ENCODE peak calls at places on chromosomes 13 and 19, in four cellular contexts. One of them, this sample, is unnamed. For H3K9me3, the result is how much of the 10 kb centered on the place peaks cover.

GRCh38 chr13:48222358-48223015 is 10.5 kb upstream of the ITM2B start:
- DNase-seq in CD8-positive, alpha-beta memory T cell: no peak
- DNase-seq in aorta: peak
- DNase-seq in upper lobe of left lung: peak
- DNase-seq in this sample: no peak

GRCh38 chr13:31431722-31432137 is 232.0 kb downstream of the B3GLCT start:
- DNase-seq in CD8-positive, alpha-beta memory T cell: peak
- DNase-seq in aorta: peak
- DNase-seq in upper lobe of left lung: peak
- DNase-seq in this sample: peak

GRCh38 chr13:32829676-32830091 is 186.5 kb upstream of the KL start:
- DNase-seq in CD8-positive, alpha-beta memory T cell: no peak
- DNase-seq in aorta: no peak
- DNase-seq in upper lobe of left lung: no peak
- DNase-seq in this sample: no peak

GRCh38 chr13:114249062-114249461 is 14.4 kb downstream of the CDC16 start:
- DNase-seq in CD8-positive, alpha-beta memory T cell: no peak
- DNase-seq in aorta: no peak
- DNase-seq in upper lobe of left lung: no peak
- DNase-seq in this sample: no peak

GRCh38 chr19:43504426-43505185 is at the start of gene PHLDB3:
- DNase-seq in CD8-positive, alpha-beta memory T cell: peak
- DNase-seq in aorta: no peak
- DNase-seq in upper lobe of left lung: peak
- DNase-seq in this sample: peak

GRCh38 chr19:46716013-46716671 is 772 bp downstream of the PRKD2 start:
- DNase-seq in CD8-positive, alpha-beta memory T cell: no peak
- DNase-seq in aorta: peak
- DNase-seq in upper lobe of left lung: no peak
- DNase-seq in this sample: no peak

GRCh38 chr13:37163626-37164365 is 58.3 kb upstream of the CSNK1A1L start:
- DNase-seq in CD8-positive, alpha-beta memory T cell: no peak
- DNase-seq in aorta: no peak
- DNase-seq in upper lobe of left lung: no peak
- DNase-seq in this sample: no peak

GRCh38 chr13:61777281-61777680 is 361.6 kb upstream of the PCDH20 start:
- DNase-seq in CD8-positive, alpha-beta memory T cell: no peak
- DNase-seq in aorta: no peak
- DNase-seq in upper lobe of left lung: no peak
- DNase-seq in this sample: no peak

GRCh38 chr13:97068146-97068545 is 73.9 kb upstream of the OXGR1 start:
- DNase-seq in CD8-positive, alpha-beta memory T cell: no peak
- DNase-seq in aorta: no peak
- DNase-seq in upper lobe of left lung: no peak
- DNase-seq in this sample: no peak

GRCh38 chr19:31054430-31054829 is 294.8 kb downstream of the TSHZ3 start:
- DNase-seq in CD8-positive, alpha-beta memory T cell: peak
- DNase-seq in aorta: peak
- DNase-seq in upper lobe of left lung: no peak
- DNase-seq in this sample: peak

GRCh38 chr19:11359421-11359820 is 4.2 kb downstream of the PLPPR2 start:
- DNase-seq in CD8-positive, alpha-beta memory T cell: no peak
- DNase-seq in aorta: no peak
- DNase-seq in upper lobe of left lung: no peak
- DNase-seq in this sample: no peak

GRCh38 chr13:79531542-79532239 is 50.7 kb downstream of the NDFIP2 start:
- DNase-seq in CD8-positive, alpha-beta memory T cell: no peak
- DNase-seq in aorta: no peak
- DNase-seq in upper lobe of left lung: no peak
- DNase-seq in this sample: no peak

DNA sequence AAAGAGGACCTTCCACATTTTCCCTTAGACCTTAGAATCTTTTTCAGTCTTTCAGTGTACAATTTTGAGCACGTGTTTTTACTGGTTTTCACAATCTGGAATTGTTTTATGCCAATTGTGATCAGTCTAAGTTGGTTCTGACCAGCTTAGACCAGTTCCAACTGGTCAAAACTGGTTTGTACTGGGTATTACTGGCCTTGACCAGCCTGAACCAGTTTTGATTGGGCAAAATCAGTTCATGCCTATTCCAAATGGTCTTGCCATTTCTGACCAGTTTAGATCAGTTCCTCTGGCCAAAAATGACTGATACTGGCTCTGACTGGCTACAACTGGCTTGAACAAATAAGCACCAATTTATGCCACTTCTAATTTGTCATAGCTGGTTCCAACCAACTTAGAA is 36.4 kb downstream of the ZNF585A start:
- DNase-seq in CD8-positive, alpha-beta memory T cell: no peak
- DNase-seq in aorta: no peak
- DNase-seq in upper lobe of left lung: no peak
- DNase-seq in this sample: no peak
- H3K9me3 ChIP-seq in CD8-positive, alpha-beta memory T cell: half or more
- H3K9me3 ChIP-seq in aorta: under half
- H3K9me3 ChIP-seq in upper lobe of left lung: half or more
- H3K9me3 ChIP-seq in this sample: under half

GRCh38 chr13:112131081-112131739 is 64.3 kb downstream of the SOX1 start:
- DNase-seq in CD8-positive, alpha-beta memory T cell: no peak
- DNase-seq in aorta: no peak
- DNase-seq in upper lobe of left lung: no peak
- DNase-seq in this sample: no peak

GRCh38 chr13:112131740-112132113 is 64.8 kb downstream of the SOX1 start:
- DNase-seq in CD8-positive, alpha-beta memory T cell: no peak
- DNase-seq in aorta: no peak
- DNase-seq in upper lobe of left lung: peak
- DNase-seq in this sample: no peak

GRCh38 chr13:112127564-112127963 is 60.6 kb downstream of the SOX1 start:
- DNase-seq in CD8-positive, alpha-beta memory T cell: no peak
- DNase-seq in aorta: no peak
- DNase-seq in upper lobe of left lung: no peak
- DNase-seq in this sample: no peak

GRCh38 chr13:112129557-112129956 is 62.6 kb downstream of the SOX1 start:
- DNase-seq in CD8-positive, alpha-beta memory T cell: no peak
- DNase-seq in aorta: no peak
- DNase-seq in upper lobe of left lung: no peak
- DNase-seq in this sample: no peak

DNA sequence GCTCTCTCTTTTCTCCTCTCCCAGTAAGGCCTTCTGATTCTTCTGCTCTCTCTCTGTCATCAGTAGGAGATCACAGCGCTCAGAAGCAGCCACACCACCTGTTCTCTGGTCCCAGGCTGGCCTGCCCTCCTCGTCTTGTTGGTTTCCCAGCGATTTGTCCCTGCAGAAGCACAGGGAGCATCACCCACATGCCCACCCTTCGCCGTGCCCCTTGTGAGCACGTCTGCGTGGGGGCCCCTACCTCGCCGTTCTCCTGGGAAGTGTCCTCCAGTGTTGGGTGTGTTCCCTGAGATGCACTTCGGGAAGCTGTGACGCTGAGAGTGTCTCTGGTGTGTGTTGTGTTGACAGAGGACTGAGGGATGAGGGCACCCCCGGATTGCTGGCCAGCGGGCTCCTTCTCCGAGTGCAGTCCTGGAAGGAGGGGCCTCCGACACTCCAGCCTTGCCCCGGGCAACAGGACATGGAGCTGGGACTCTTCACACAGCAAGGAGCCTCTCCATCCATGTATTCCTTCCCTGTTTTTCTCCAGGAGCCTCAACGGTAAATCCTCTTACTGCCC is 61.2 kb downstream of the SOX1 start:
- DNase-seq in CD8-positive, alpha-beta memory T cell: no peak
- DNase-seq in aorta: no peak
- DNase-seq in upper lobe of left lung: no peak
- DNase-seq in this sample: no peak
- H3K9me3 ChIP-seq in CD8-positive, alpha-beta memory T cell: under half
- H3K9me3 ChIP-seq in aorta: under half
- H3K9me3 ChIP-seq in upper lobe of left lung: under half
- H3K9me3 ChIP-seq in this sample: under half

DNA sequence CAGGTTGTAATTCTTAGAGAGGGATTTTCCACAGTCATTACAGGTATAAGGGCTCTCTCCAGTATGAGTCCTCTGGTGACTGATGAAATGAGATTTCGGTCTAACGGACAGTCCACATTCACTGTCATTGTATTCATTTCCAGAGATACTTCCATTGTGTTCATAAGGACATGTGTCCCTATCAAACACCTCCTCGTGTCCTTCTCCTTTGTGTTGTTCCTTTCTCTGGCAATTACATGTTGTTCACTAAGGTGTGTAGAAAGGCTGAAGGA is 10.5 kb upstream of the ZSCAN18 start:
- DNase-seq in CD8-positive, alpha-beta memory T cell: no peak
- DNase-seq in aorta: no peak
- DNase-seq in upper lobe of left lung: no peak
- DNase-seq in this sample: no peak
- H3K9me3 ChIP-seq in CD8-positive, alpha-beta memory T cell: under half
- H3K9me3 ChIP-seq in aorta: under half
- H3K9me3 ChIP-seq in upper lobe of left lung: half or more
- H3K9me3 ChIP-seq in this sample: under half

GRCh38 chr13:95954266-95954665 is 98.9 kb downstream of the UGGT2 start:
- DNase-seq in CD8-positive, alpha-beta memory T cell: no peak
- DNase-seq in aorta: no peak
- DNase-seq in upper lobe of left lung: no peak
- DNase-seq in this sample: no peak

GRCh38 chr13:95957331-95957730 is 95.9 kb downstream of the UGGT2 start:
- DNase-seq in CD8-positive, alpha-beta memory T cell: no peak
- DNase-seq in aorta: no peak
- DNase-seq in upper lobe of left lung: no peak
- DNase-seq in this sample: no peak

GRCh38 chr13:95956589-95957148 is 96.5 kb downstream of the UGGT2 start:
- DNase-seq in CD8-positive, alpha-beta memory T cell: no peak
- DNase-seq in aorta: no peak
- DNase-seq in upper lobe of left lung: no peak
- DNase-seq in this sample: no peak

GRCh38 chr13:95955719-95956118 is 97.5 kb downstream of the UGGT2 start:
- DNase-seq in CD8-positive, alpha-beta memory T cell: no peak
- DNase-seq in aorta: no peak
- DNase-seq in upper lobe of left lung: no peak
- DNase-seq in this sample: no peak

DNA sequence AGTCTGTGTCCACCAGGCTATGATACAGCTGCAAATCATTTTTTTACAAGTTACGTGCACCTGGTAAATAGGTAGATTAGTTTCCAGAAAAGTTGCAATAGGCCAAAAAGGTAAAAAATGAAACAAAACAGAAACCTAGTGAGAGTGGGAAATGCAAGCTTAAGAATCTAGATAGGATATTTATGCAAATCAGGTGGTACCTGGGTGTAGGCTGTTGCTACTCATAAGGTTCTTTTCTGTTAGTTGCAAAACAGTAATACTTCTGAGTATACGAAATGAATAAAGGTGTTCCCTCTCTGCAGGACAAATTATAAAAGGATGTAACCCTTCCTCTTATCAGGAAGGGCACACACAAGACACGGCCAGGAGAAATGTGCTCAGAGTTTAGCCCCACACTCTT is 97.9 kb downstream of the UGGT2 start:
- DNase-seq in CD8-positive, alpha-beta memory T cell: no peak
- DNase-seq in aorta: no peak
- DNase-seq in upper lobe of left lung: no peak
- DNase-seq in this sample: no peak
- H3K9me3 ChIP-seq in CD8-positive, alpha-beta memory T cell: under half
- H3K9me3 ChIP-seq in aorta: under half
- H3K9me3 ChIP-seq in upper lobe of left lung: under half
- H3K9me3 ChIP-seq in this sample: under half

DNA sequence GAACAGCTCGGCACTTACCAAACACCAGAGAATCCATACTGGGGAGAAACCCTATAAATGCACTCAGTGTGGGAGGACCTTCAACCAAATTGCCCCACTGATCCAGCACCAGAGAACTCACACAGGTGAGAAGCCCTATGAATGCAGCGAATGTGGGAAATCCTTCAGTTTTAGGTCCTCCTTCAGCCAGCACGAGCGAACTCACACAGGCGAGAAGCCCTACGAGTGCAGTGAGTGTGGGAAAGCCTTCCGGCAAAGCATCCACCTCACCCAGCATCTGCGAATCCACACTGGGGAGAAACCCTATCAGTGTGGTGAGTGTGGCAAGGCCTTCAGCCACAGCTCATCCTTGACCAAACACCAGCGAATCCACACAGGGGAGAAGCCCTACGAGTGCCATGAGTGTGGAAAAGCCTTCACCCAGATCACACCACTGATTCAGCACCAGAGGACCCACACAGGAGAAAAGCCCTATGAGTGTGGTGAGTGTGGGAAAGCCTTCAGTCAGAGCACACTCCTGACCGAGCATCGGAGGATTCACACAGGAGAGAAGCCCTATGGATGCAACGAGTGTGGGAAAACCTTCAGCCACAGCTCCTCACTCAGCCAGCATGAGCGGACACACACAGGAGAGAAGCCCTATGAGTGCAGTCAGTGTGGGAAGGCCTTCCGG is 8.3 kb downstream of the ZNF135 start:
- DNase-seq in CD8-positive, alpha-beta memory T cell: no peak
- DNase-seq in aorta: no peak
- DNase-seq in upper lobe of left lung: no peak
- DNase-seq in this sample: no peak
- H3K9me3 ChIP-seq in CD8-positive, alpha-beta memory T cell: under half
- H3K9me3 ChIP-seq in aorta: under half
- H3K9me3 ChIP-seq in upper lobe of left lung: half or more
- H3K9me3 ChIP-seq in this sample: under half

This sample was measured in T-helper 17 cell.